ENCODE peak calls at places on chromosome 11, in eight cellular contexts. R, E, B, Q, N, T, L and G are unnamed samples.

GRCh38 chr11:3021125-3021524 is 29.0 kb upstream of the NAP1L4 start:
- DNase-seq in Q (no peak), N (peak; percentile 33), R (peak; percentile 52), L (peak; percentile 72), E (peak; percentile 43), B (peak; percentile 32), T (no peak), G (no peak)

GRCh38 chr11:95134491-95134890 is 44.8 kb downstream of the ENDOD1 start:
- DNase-seq in R (no peak), N (peak; percentile 81), B (peak; percentile 41), L (no peak), E (peak; percentile 85), T (peak; percentile 44), Q (no peak), G (no peak)

GRCh38 chr11:639324-639977 is 2.4 kb downstream of the DRD4 start:
- DNase-seq in T (no peak), R (no peak), L (no peak), E (no peak), Q (no peak), B (no peak), N (no peak), G (no peak)

GRCh38 chr11:79488286-79488685 is 47.5 kb upstream of the TENM4 start:
- DNase-seq in Q (no peak), N (peak; percentile 60), R (no peak), E (no peak), T (no peak), L (no peak), B (peak; percentile 65), G (no peak)

GRCh38 chr11:111454561-111455192 is 57.5 kb downstream of the BTG4 start:
- DNase-seq in Q (peak; percentile 55), B (peak; percentile 67), R (peak; percentile 57), E (peak; percentile 64), N (peak; percentile 70), L (no peak), T (peak; percentile 60), G (no peak)

GRCh38 chr11:12449961-12450715 is 72.8 kb downstream of the PARVA start:
- DNase-seq in E (no peak), N (peak; percentile 46), T (peak; percentile 38), B (no peak), Q (no peak), R (no peak), L (no peak), G (no peak)

GRCh38 chr11:1181858-1182535 is 24.2 kb downstream of the MUC5AC start:
- DNase-seq in T (no peak), L (no peak), N (no peak), R (no peak), E (no peak), Q (no peak), B (no peak), G (no peak)

GRCh38 chr11:120068114-120068573 is 69.8 kb downstream of the TRIM29 start:
- DNase-seq in T (peak; percentile 18), B (peak; percentile 59), L (no peak), E (peak; percentile 40), N (peak; percentile 36), R (peak; percentile 43), Q (no peak), G (peak; percentile 57)

GRCh38 chr11:128181984-128182383 is 405.4 kb downstream of the ETS1 start:
- DNase-seq in Q (no peak), T (no peak), L (no peak), N (no peak), E (no peak), B (no peak), R (no peak), G (no peak)

GRCh38 chr11:106202935-106203620 is 125.6 kb downstream of the AASDHPPT start:
- DNase-seq in R (no peak), B (peak; percentile 21), E (no peak), L (no peak), Q (no peak), N (no peak), T (no peak), G (no peak)

GRCh38 chr11:68683952-68684384 is 376 bp upstream of the GAL start:
- DNase-seq in T (no peak), R (no peak), E (no peak), Q (no peak), N (no peak), B (no peak), L (no peak), G (no peak)

GRCh38 chr11:125372088-125372487 is 124.0 kb downstream of the FEZ1 start:
- DNase-seq in B (no peak), E (no peak), R (no peak), L (no peak), T (no peak), Q (no peak), N (no peak), G (no peak)

GRCh38 chr11:117875397-117876048 is 935 bp downstream of the FXYD6 start:
- DNase-seq in E (no peak), B (no peak), R (no peak), N (no peak), T (no peak), L (no peak), Q (peak; percentile 72), G (peak; percentile 72)

GRCh38 chr11:71996946-71997345 is 1.8 kb upstream of the IL18BP start:
- DNase-seq in B (no peak), E (no peak), R (peak; percentile 40), L (no peak), N (no peak), Q (no peak), T (no peak), G (no peak)

GRCh38 chr11:59186130-59186594 is 14.2 kb downstream of the DTX4 start:
- DNase-seq in N (no peak), R (peak; percentile 72), Q (peak; percentile 33), T (no peak), L (peak; percentile 73), E (peak; percentile 17), B (peak; percentile 25), G (no peak)

GRCh38 chr11:118003456-118003855 is 17.3 kb downstream of the IL10RA start:
- DNase-seq in E (no peak), B (no peak), N (no peak), T (no peak), L (no peak), R (no peak), Q (no peak), G (no peak)

GRCh38 chr11:107859459-107860239 is 1.1 kb upstream of the SLC35F2 start:
- DNase-seq in T (no peak), R (peak; percentile 66), Q (no peak), L (peak; percentile 53), N (peak; percentile 27), B (peak; percentile 18), E (no peak), G (no peak)

GRCh38 chr11:46302866-46303265 is 25.4 kb downstream of the CREB3L1 start:
- DNase-seq in E (no peak), Q (no peak), T (no peak), B (no peak), R (peak; percentile 92), L (no peak), N (no peak), G (no peak)

GRCh38 chr11:117087446-117087845 is 10.8 kb downstream of the SIK3 start:
- DNase-seq in B (no peak), Q (no peak), R (no peak), E (no peak), L (no peak), N (no peak), T (no peak), G (no peak)

GRCh38 chr11:69095300-69095699 is 46.6 kb downstream of the TPCN2 start:
- DNase-seq in B (no peak), T (no peak), N (no peak), R (no peak), E (no peak), L (no peak), Q (no peak), G (no peak)

GRCh38 chr11:94140154-94140655 is 11.6 kb downstream of the PANX1 start:
- DNase-seq in Q (no peak), L (no peak), E (no peak), T (no peak), B (no peak), N (no peak), R (no peak), G (no peak)

GRCh38 chr11:102244681-102245409 is 72.4 kb upstream of the BIRC3 start:
- DNase-seq in Q (no peak), N (peak; percentile 93), R (no peak), B (peak; percentile 64), T (peak; percentile 85), E (peak; percentile 91), L (no peak), G (no peak)

DNA sequence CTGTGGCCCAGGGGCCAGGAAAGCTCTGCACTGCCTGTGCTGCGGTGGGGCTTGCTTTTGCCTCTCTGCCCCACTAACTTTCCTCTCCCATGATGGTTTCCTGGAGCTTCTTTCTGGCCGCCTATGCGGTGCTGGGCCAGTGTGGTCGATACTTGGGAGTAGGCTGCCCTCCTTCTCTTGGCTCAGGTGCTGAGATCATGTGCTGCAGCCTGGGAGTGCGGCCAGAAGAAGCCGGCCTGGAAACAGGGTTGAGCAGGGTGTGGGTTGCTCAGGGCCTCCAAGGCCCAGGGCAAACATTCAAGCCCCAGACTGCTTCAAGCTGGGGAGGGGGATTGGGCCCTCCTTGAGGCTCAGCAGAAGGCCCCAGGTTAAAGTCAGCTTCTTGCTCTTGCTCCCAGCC is 125.0 kb downstream of the NTM start:
- DNase-seq in Q (no peak), N (no peak), T (no peak), L (peak; percentile 84), B (peak; percentile 26), E (no peak), R (no peak), G (no peak)
- TF ChIP-seq CTCF in Q (no peak), N (no peak), T (no peak), L (no peak), B (no peak), E (no peak), R (no peak), G (no peak)

GRCh38 chr11:42849362-42849761 is 462.4 kb upstream of the API5 start:
- DNase-seq in B (no peak), Q (no peak), L (no peak), N (no peak), E (no peak), T (no peak), R (no peak), G (no peak)
- H3K4me3 ChIP-seq in B (no peak overlapping the region), Q (no peak overlapping the region), L (no peak overlapping the region), N (no peak overlapping the region), E (no peak overlapping the region), T (no peak overlapping the region), R (no peak overlapping the region), G (no peak overlapping the region)

DNA sequence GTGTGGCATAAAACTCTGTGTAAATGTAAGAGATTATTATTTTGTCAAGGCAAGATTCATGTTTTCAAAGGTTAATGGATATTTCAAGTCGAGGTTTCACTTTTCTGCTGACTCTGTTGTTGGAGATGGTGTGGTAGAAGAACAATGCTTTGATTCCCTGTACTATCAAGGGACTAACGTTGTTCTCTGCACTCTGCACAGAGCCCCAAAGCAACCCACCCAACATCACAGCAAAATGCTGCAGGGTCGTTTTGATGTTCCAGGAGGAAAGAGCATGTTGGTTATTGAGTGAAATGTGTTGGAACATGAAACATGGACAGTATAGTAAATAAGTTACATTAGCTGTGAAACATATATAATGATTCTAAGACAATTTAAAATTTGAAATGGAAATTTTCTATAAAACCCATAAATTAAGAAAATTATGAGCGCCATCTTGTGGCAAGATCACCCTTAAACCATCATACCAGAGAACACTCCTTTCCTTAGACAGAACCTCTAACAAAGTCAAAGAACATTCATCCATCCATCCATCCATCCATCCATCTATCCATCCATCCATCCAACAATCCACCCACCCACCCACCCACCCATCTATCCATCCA is 164.4 kb upstream of the ZBED5 start:
- DNase-seq in N (peak; percentile 47), E (peak; percentile 55), B (peak; percentile 50), R (peak; percentile 24), Q (no peak), T (peak; percentile 29), L (no peak), G (no peak)
- TF ChIP-seq CTCF in N (peak; percentile 50), E (no peak), B (peak; percentile 47), R (peak; percentile 21), Q (peak; percentile 65), T (peak; percentile 45), L (no peak), G (peak; percentile 35)

GRCh38 chr11:35618497-35619029 is 303 bp downstream of the FJX1 start:
- DNase-seq in B (peak; percentile 56), Q (no peak), L (no peak), R (peak; percentile 71), E (peak; percentile 41), T (no peak), N (peak; percentile 38), G (no peak)
- H3K4me3 ChIP-seq in B (peak overlapping the region; percentile 37), Q (no peak overlapping the region), L (peak overlapping the region; percentile 60), R (peak overlapping the region; percentile 74), E (peak overlapping the region; percentile 72), T (peak overlapping the region; percentile 71), N (peak overlapping the region; percentile 64), G (peak overlapping the region; percentile 86)